ENCODE peak calls at places on chromosomes 3 and 15, in eight cellular contexts. V is neural crest cell, K is T-helper 1 cell, B is fibroblast of the aortic adventitia, X is substantia nigra, M is EL, Z is HEK293T, F is lung microvascular endothelial cell. I is an unnamed sample.

GRCh38 chr3:136249593-136250225 is 431 bp upstream of the PCCB start:
- DNase-seq in B (no peak), F (no peak), K (no peak), V (no peak), X (no peak), Z (no peak), M (no peak), I (no peak)

GRCh38 chr3:193499801-193500485 is 54.8 kb downstream of the ATP13A4 start:
- DNase-seq in X (no peak), F (no peak), Z (no peak), M (no peak), V (no peak), B (no peak), K (no peak), I (no peak)

GRCh38 chr3:73623316-73623715 is 1.4 kb downstream of the PDZRN3 start:
- DNase-seq in K (no peak), M (no peak), Z (no peak), X (no peak), V (no peak), B (peak), F (no peak), I (no peak)

GRCh38 chr3:185927501-185928200 is 10.2 kb downstream of the TRA2B start:
- DNase-seq in B (no peak), F (no peak), Z (no peak), K (no peak), V (no peak), X (no peak), M (no peak), I (no peak)

GRCh38 chr3:188929138-188929537 is 242.6 kb upstream of the TPRG1 start:
- DNase-seq in F (peak), V (no peak), K (no peak), X (no peak), Z (no peak), B (no peak), M (no peak), I (no peak)

GRCh38 chr3:130849111-130849552 is 44.8 kb upstream of the ATP2C1 start:
- DNase-seq in K (no peak), F (no peak), Z (no peak), B (no peak), M (no peak), X (no peak), V (no peak), I (no peak)

GRCh38 chr3:42544492-42545283 is 37.1 kb downstream of the SEC22C start:
- DNase-seq in V (no peak), F (peak), K (no peak), Z (no peak), B (no peak), X (no peak), M (peak), I (no peak)

GRCh38 chr3:170180107-170180951 is 1.2 kb downstream of the PHC3 start:
- DNase-seq in M (peak), B (peak), V (no peak), Z (no peak), K (peak), X (no peak), F (peak), I (no peak)

GRCh38 chr15:37877851-37878577 is 56.4 kb upstream of the TMCO5A start:
- DNase-seq in M (peak), X (no peak), F (peak), B (peak), V (no peak), Z (no peak), K (no peak), I (no peak)

GRCh38 chr15:92091155-92091734 is 237.7 kb downstream of the SLCO3A1 start:
- DNase-seq in M (peak), X (peak), B (no peak), V (peak), F (peak), Z (peak), K (no peak), I (peak)

GRCh38 chr3:46334911-46335478 is 18.9 kb upstream of the CCR2 start:
- DNase-seq in V (no peak), B (peak), M (peak), Z (no peak), K (no peak), X (no peak), F (no peak), I (no peak)

I was measured in SK-N-SH.